ENCODE peak calls at places on chromosomes 3 and 15, in four cellular contexts. One of them, this sample, is unnamed.

GRCh38 chr3:1808590-1808989 is 290.1 kb upstream of the CNTN4 start:
- DNase-seq in fibroblast of lung: no peak
- DNase-seq in B cell: no peak
- DNase-seq in adrenal gland: no peak
- DNase-seq in this sample: no peak

GRCh38 chr15:38688761-38689160 is 124.1 kb upstream of the RASGRP1 start:
- DNase-seq in fibroblast of lung: no peak
- DNase-seq in B cell: no peak
- DNase-seq in adrenal gland: no peak
- DNase-seq in this sample: no peak

GRCh38 chr15:98755781-98756180 is 107.4 kb downstream of the IGF1R start:
- DNase-seq in fibroblast of lung: no peak
- DNase-seq in B cell: no peak
- DNase-seq in adrenal gland: no peak
- DNase-seq in this sample: no peak

GRCh38 chr3:177893321-177893720 is 642.9 kb upstream of the KCNMB2 start:
- DNase-seq in fibroblast of lung: no peak
- DNase-seq in B cell: no peak
- DNase-seq in adrenal gland: no peak
- DNase-seq in this sample: no peak

GRCh38 chr15:63530235-63530634 is 25.8 kb downstream of the USP3 start:
- DNase-seq in fibroblast of lung: no peak
- DNase-seq in B cell: no peak
- DNase-seq in adrenal gland: no peak
- DNase-seq in this sample: no peak

GRCh38 chr15:44550256-44550655 is 13.3 kb downstream of the EIF3J start:
- DNase-seq in fibroblast of lung: peak
- DNase-seq in B cell: no peak
- DNase-seq in adrenal gland: no peak
- DNase-seq in this sample: no peak

GRCh38 chr3:167978071-167978470 is 117.7 kb downstream of the GOLIM4 start:
- DNase-seq in fibroblast of lung: no peak
- DNase-seq in B cell: no peak
- DNase-seq in adrenal gland: no peak
- DNase-seq in this sample: no peak

GRCh38 chr3:114406286-114406685 is 112.5 kb downstream of the TIGIT start:
- DNase-seq in fibroblast of lung: peak
- DNase-seq in B cell: no peak
- DNase-seq in adrenal gland: no peak
- DNase-seq in this sample: no peak

DNA sequence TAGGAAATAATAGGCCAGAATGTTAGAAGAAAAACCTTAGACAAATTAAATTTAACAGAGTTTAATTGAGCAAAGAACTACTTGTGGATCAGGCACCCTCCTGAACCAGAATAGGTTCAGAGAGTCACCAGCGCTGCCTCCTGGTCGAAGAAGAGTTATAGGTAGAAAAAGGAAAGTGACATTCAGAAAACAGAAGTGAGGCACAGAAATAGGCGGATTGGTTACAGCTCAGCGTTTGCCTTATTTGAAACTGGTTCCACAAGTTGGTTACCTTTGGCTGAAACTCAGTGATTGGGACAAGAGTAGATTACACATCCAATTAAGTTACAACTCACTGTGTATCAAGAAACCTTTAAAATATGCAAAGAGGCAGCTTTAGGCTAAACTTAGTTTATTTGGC is 4.4 kb downstream of the AADAC start:
- DNase-seq in fibroblast of lung: no peak
- DNase-seq in B cell: no peak
- DNase-seq in adrenal gland: no peak
- DNase-seq in this sample: no peak
- TF ChIP-seq CTCF in fibroblast of lung: no peak
- TF ChIP-seq CTCF in B cell: no peak
- TF ChIP-seq CTCF in adrenal gland: no peak
- TF ChIP-seq CTCF in this sample: no peak

GRCh38 chr3:35215525-35216500 is 423.5 kb upstream of the ARPP21 start:
- DNase-seq in fibroblast of lung: no peak
- DNase-seq in B cell: no peak
- DNase-seq in adrenal gland: no peak
- DNase-seq in this sample: no peak
- TF ChIP-seq CTCF in fibroblast of lung: no peak
- TF ChIP-seq CTCF in B cell: no peak
- TF ChIP-seq CTCF in adrenal gland: no peak
- TF ChIP-seq CTCF in this sample: no peak

GRCh38 chr3:165729756-165730155 is 107.5 kb downstream of the BCHE start:
- DNase-seq in fibroblast of lung: no peak
- DNase-seq in B cell: no peak
- DNase-seq in adrenal gland: no peak
- DNase-seq in this sample: no peak
- TF ChIP-seq CTCF in fibroblast of lung: no peak
- TF ChIP-seq CTCF in B cell: no peak
- TF ChIP-seq CTCF in adrenal gland: no peak
- TF ChIP-seq CTCF in this sample: no peak

GRCh38 chr3:163422671-163423070 is 1655.6 kb downstream of the SI start:
- DNase-seq in fibroblast of lung: no peak
- DNase-seq in B cell: no peak
- DNase-seq in adrenal gland: no peak
- DNase-seq in this sample: no peak
- TF ChIP-seq CTCF in fibroblast of lung: no peak
- TF ChIP-seq CTCF in B cell: no peak
- TF ChIP-seq CTCF in adrenal gland: no peak
- TF ChIP-seq CTCF in this sample: no peak

GRCh38 chr3:52536112-52536368 is 365 bp upstream of the UQCC5 start:
- DNase-seq in fibroblast of lung: no peak
- DNase-seq in B cell: no peak
- DNase-seq in adrenal gland: no peak
- DNase-seq in this sample: no peak

GRCh38 chr3:52536369-52537164 is at the start of gene UQCC5:
- DNase-seq in fibroblast of lung: peak
- DNase-seq in B cell: peak
- DNase-seq in adrenal gland: peak
- DNase-seq in this sample: peak

GRCh38 chr3:52535411-52536111 is 844 bp upstream of the UQCC5 start:
- DNase-seq in fibroblast of lung: no peak
- DNase-seq in B cell: no peak
- DNase-seq in adrenal gland: peak
- DNase-seq in this sample: peak

GRCh38 chr3:52537726-52538421 is 1.5 kb downstream of the UQCC5 start:
- DNase-seq in fibroblast of lung: no peak
- DNase-seq in B cell: no peak
- DNase-seq in adrenal gland: peak
- DNase-seq in this sample: peak

GRCh38 chr3:52537165-52537635 is 795 bp downstream of the UQCC5 start:
- DNase-seq in fibroblast of lung: no peak
- DNase-seq in B cell: no peak
- DNase-seq in adrenal gland: no peak
- DNase-seq in this sample: no peak
- TF ChIP-seq CTCF in fibroblast of lung: no peak
- TF ChIP-seq CTCF in B cell: no peak
- TF ChIP-seq CTCF in adrenal gland: peak
- TF ChIP-seq CTCF in this sample: no peak

GRCh38 chr3:39150170-39150802 is 3.1 kb downstream of the CSRNP1 start:
- DNase-seq in fibroblast of lung: no peak
- DNase-seq in B cell: no peak
- DNase-seq in adrenal gland: peak
- DNase-seq in this sample: no peak
- TF ChIP-seq CTCF in fibroblast of lung: no peak
- TF ChIP-seq CTCF in B cell: no peak
- TF ChIP-seq CTCF in adrenal gland: peak
- TF ChIP-seq CTCF in this sample: no peak